ENCODE peak calls at places on chromosomes 5 and 9, in five cellular contexts. N is AG10803, F is caudate nucleus, D is NCI-H1092, O is C1 segment of cervical spinal cord. M is an unnamed sample.
A peak's percentile ranks its signal among the peaks of the same experiment; 100 is the strongest.

GRCh38 chr9:101437806-101438232 is 2.2 kb upstream of the ALDOB start:
- DNase-seq in O (no peak), F (no peak), N (peak; percentile 16), D (no peak), M (peak; percentile 80)

GRCh38 chr5:174459832-174460448 is 264.4 kb upstream of the MSX2 start:
- DNase-seq in F (no peak), N (no peak), O (no peak), D (no peak), M (peak; percentile 52)

GRCh38 chr9:111798786-111799185 is 4.0 kb upstream of the SHOC1 start:
- DNase-seq in D (no peak), N (peak; percentile 54), F (no peak), O (no peak), M (no peak)

GRCh38 chr9:116243708-116244107 is 90.1 kb downstream of the PAPPA start:
- DNase-seq in N (no peak), D (no peak), O (no peak), F (no peak), M (no peak)

GRCh38 chr5:67089200-67089725 is 107.3 kb downstream of the CD180 start:
- DNase-seq in N (peak; percentile 36), O (peak; percentile 13), D (no peak), F (no peak), M (no peak)

GRCh38 chr9:124010665-124011321 is 775 bp upstream of the LHX2 start:
- DNase-seq in O (no peak), F (no peak), N (peak; percentile 35), D (peak; percentile 51), M (no peak)

GRCh38 chr9:110452227-110452801 is 114.7 kb upstream of the TXNDC8 start:
- DNase-seq in D (no peak), N (peak; percentile 3), O (no peak), F (no peak), M (no peak)

GRCh38 chr5:123429993-123430392 is 6.8 kb upstream of the CEP120 start:
- DNase-seq in O (no peak), D (no peak), N (peak; percentile 92), F (no peak), M (no peak)

GRCh38 chr5:127184841-127185240 is 105.8 kb upstream of the MEGF10 start:
- DNase-seq in N (peak; percentile 56), D (no peak), O (no peak), F (no peak), M (no peak)

GRCh38 chr5:170168797-170169196 is 63.1 kb downstream of the FOXI1 start:
- DNase-seq in D (no peak), N (no peak), O (no peak), F (no peak), M (no peak)

GRCh38 chr5:54725391-54726280 is 208.1 kb downstream of the SNX18 start:
- DNase-seq in D (no peak), F (no peak), O (no peak), N (peak; percentile 38), M (no peak)

GRCh38 chr5:78899922-78900362 is 85.2 kb downstream of the ARSB start:
- DNase-seq in F (no peak), N (peak; percentile 56), O (no peak), D (no peak), M (no peak)

GRCh38 chr5:53035868-53036381 is 46.8 kb downstream of the ITGA2 start:
- DNase-seq in D (no peak), F (no peak), N (no peak), O (no peak), M (no peak)

GRCh38 chr5:21919417-21920022 is 933.6 kb downstream of the CDH12 start:
- DNase-seq in D (peak; percentile 35), O (no peak), N (peak; percentile 28), F (no peak), M (no peak)

GRCh38 chr5:98927242-98927987 is 1.4 kb downstream of the CHD1 start:
- DNase-seq in F (peak; percentile 11), N (peak; percentile 56), O (peak; percentile 14), D (no peak), M (peak; percentile 70)